ENCODE peak calls at places on chromosomes 13 and 19, in five cellular contexts. Y is endodermal cell, I is type B pancreatic cell, C is colonic mucosa, K is thoracic aorta. E is an unnamed sample.

GRCh38 chr19:14116918-14117578 is 514 bp downstream of the PRKACA start:
- DNase-seq in Y (peak), I (no peak), C (peak), K (no peak), E (peak)

GRCh38 chr13:60696602-60697001 is 299.6 kb downstream of the TDRD3 start:
- DNase-seq in I (no peak), C (no peak), Y (no peak), K (no peak), E (no peak)

GRCh38 chr13:74443623-74444022 is 309.4 kb upstream of the KLF12 start:
- DNase-seq in C (no peak), I (no peak), K (no peak), Y (no peak), E (no peak)

GRCh38 chr13:95111608-95112007 is 189.6 kb downstream of the ABCC4 start:
- DNase-seq in I (no peak), K (no peak), Y (no peak), C (no peak), E (no peak)

GRCh38 chr19:38830039-38830733 is 1.4 kb downstream of the ECH1 start:
- DNase-seq in C (no peak), I (no peak), Y (no peak), K (no peak), E (no peak)

GRCh38 chr13:103067751-103068563 is 1.7 kb upstream of the SLC10A2 start:
- DNase-seq in C (peak), Y (peak), I (no peak), K (no peak), E (no peak)

GRCh38 chr13:30129411-30129810 is 177.9 kb downstream of the KATNAL1 start:
- DNase-seq in C (no peak), I (no peak), Y (no peak), K (no peak), E (no peak)

GRCh38 chr19:888615-889385 is 4.2 kb downstream of the MED16 start:
- DNase-seq in K (no peak), C (no peak), Y (no peak), I (no peak), E (no peak)

GRCh38 chr19:8259142-8259921 is 48.8 kb downstream of the CD320 start:
- DNase-seq in Y (no peak), C (no peak), K (no peak), I (no peak), E (no peak)

GRCh38 chr19:47047272-47047930 is 1.0 kb downstream of the TMEM160 start:
- DNase-seq in C (no peak), K (no peak), Y (no peak), I (no peak), E (no peak)

GRCh38 chr13:76016799-76017198 is 380.7 kb downstream of the LMO7 start:
- DNase-seq in I (no peak), K (no peak), Y (peak), C (peak), E (no peak)

GRCh38 chr19:51687791-51688664 is 5.1 kb upstream of the SPACA6 start:
- DNase-seq in C (peak), K (peak), Y (peak), I (no peak), E (no peak)

GRCh38 chr19:36030264-36031148 is 2.2 kb downstream of the CLIP3 start:
- DNase-seq in Y (no peak), C (no peak), I (no peak), K (no peak), E (no peak)
- TF ChIP-seq CTCF in Y (no peak), C (no peak), I (no peak), K (no peak), E (no peak)

GRCh38 chr19:17832443-17833208 is 11.3 kb upstream of the INSL3 start:
- DNase-seq in C (no peak), K (no peak), Y (no peak), I (no peak), E (no peak)

GRCh38 chr19:17836530-17836929 is 11.3 kb downstream of the JAK3 start:
- DNase-seq in I (no peak), C (no peak), K (no peak), Y (no peak), E (no peak)

GRCh38 chr19:17831419-17831888 is 10.1 kb upstream of the INSL3 start:
- DNase-seq in K (no peak), Y (no peak), C (no peak), I (no peak), E (no peak)

GRCh38 chr19:17835182-17836006 is 12.4 kb downstream of the JAK3 start:
- DNase-seq in K (no peak), I (no peak), C (no peak), Y (no peak), E (no peak)

GRCh38 chr19:17834350-17835181 is 13.2 kb downstream of the JAK3 start:
- DNase-seq in Y (peak), C (no peak), K (no peak), I (no peak), E (no peak)
- TF ChIP-seq CTCF in Y (peak), C (no peak), K (no peak), I (peak), E (peak)

DNA sequence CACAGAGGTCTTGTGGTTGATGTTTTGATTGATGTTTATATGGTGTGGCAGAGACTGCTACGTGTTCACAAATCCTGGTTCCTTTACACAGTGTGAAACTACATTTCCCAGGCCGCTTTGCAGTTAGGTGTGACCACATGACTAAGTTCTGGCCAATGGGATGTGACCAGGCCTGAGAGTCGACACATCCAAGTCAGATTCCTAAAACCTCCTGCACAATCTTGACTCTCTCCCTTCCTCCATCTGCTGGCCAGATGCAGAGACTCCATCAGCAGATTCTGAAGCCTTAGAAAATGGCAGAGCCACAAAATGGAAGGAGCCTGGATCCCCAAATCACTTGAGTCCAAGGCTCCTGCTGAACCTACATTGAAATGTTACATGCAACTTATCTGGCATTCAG is 12.6 kb downstream of the CD37 start:
- DNase-seq in C (no peak), I (no peak), K (no peak), Y (peak), E (no peak)
- TF ChIP-seq CTCF in C (no peak), I (peak), K (peak), Y (peak), E (no peak)

DNA sequence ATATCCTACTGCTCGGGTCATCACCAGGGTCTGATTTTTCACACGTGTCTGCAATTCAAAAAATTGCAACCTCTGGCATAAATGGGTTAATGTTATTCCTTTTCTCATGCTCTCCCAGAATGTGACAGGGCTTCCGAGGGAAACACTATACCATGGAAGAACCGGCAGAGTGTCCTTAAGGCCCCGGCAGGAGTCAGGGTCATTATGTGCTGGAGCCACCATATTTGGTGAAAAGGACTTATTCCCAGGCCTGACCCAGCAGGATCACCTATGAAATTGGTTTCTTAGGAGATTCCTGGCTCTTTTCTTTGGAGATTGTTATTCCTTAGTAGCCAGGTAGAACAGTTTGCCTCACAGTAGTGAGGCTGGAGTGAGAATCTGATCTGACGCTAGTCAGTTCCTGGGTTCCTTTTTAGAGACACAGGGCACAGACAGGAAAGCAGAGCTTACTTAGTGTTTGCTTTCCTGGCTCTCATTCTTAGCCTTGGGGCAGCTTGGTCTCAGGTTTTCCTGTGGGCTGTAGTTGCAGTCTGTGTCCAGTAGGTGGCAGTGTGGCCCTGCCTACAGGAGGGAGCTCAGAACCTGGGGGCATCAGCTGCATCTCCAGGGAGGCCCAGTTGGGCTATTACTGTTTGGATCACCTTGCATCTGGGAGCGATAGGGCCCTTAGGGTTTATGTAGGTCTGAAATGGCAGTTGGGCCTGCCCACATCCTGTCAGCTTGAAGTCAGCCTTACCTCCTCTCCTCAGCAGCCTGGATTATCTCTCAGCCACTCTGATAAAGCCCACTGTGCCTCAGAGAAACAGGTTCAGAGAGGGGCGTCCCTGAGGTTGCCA is 12.4 kb downstream of the SNRNP70 start:
- DNase-seq in I (no peak), Y (peak), C (peak), K (no peak), E (peak)
- TF ChIP-seq CTCF in I (peak), Y (peak), C (peak), K (peak), E (peak)

GRCh38 chr19:6126335-6126974 is 9.0 kb upstream of the ACSBG2 start:
- DNase-seq in Y (peak), C (no peak), K (no peak), I (no peak), E (no peak)
- TF ChIP-seq CTCF in Y (peak), C (no peak), K (no peak), I (peak), E (peak)

GRCh38 chr13:27370305-27370853 is 54.0 kb upstream of the GTF3A start:
- DNase-seq in K (no peak), I (no peak), Y (no peak), C (no peak), E (no peak)

GRCh38 chr13:27371932-27372331 is 52.5 kb upstream of the GTF3A start:
- DNase-seq in I (no peak), K (no peak), C (no peak), Y (no peak), E (no peak)

GRCh38 chr13:27374650-27375049 is 49.8 kb upstream of the GTF3A start:
- DNase-seq in C (peak), I (no peak), Y (peak), K (peak), E (peak)

GRCh38 chr13:27374126-27374613 is 50.2 kb upstream of the GTF3A start:
- DNase-seq in Y (no peak), C (peak), I (no peak), K (no peak), E (no peak)

DNA sequence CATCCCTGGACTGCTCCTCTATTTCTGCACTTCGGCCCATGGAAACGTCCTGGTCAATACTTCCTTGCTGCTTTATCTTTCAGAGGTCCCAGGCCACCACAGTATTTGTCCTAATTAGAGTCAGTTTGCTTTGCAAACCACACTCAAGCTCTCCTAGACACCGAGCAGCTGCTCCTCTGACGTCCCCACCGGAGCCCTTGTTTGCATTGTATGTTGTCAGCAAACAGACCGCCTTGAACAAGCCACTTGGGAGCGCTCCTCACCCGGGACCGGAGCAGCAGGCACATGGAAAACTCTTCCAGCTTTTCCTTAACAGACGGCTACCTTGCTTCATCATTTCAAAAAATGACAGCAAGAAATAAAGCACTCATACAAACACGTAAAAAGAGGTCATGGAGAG is 51.5 kb upstream of the GTF3A start:
- DNase-seq in C (peak), K (no peak), Y (no peak), I (no peak), E (peak)
- TF ChIP-seq CTCF in C (no peak), K (no peak), Y (peak), I (no peak), E (peak)

DNA sequence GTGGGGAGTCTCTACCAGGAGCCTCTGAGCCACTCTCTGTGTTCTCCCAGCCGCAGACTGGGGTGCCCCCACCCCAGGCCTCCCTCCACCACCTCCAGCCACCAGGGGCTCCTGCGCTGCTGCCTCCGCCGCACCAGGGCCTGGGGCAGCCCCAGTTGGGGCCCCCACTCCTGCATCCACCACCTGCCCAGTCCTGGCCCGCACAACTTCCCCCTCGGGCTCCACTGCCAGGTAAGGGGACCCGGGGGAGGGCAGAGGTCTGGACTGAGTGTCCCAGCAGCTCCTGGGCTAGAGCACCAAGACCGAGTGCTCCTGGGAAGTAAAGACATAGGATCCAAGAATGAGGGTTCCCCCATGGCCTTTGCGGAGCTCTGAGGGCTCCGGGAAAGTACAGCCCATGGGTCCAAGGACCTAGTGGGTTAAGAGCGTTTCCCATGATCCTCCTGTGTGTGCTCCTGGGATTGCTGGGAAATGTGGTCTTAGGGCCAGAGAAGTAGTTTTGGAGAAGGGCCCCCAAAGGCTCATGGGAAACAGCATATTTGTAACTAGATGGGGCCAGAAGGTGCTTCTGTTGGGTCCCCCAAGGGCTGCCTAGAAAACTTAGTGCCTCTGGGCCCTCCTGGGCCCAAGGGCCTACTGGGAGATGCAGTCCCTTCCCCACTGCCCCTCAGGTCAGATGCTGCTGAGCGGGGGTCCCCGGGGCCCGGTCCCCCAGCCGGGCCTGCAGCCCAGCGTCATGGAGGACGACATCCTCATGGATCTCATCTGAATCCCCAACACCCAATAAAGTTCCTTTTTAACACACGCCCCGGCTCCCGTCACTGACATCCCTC is 14.6 kb upstream of the PTOV1 start:
- DNase-seq in K (no peak), I (no peak), Y (no peak), C (no peak), E (no peak)
- TF ChIP-seq CTCF in K (no peak), I (no peak), Y (no peak), C (no peak), E (no peak)